ENCODE peak calls at places on chromosomes 13 and 19, in six cellular contexts. V, J, D, S, G and O are unnamed samples.
A peak's percentile ranks its signal among the peaks of the same experiment; 100 is the strongest.

GRCh38 chr19:5774921-5775320 is 9.6 kb downstream of the PRR22 start:
- DNase-seq in J (no peak), V (no peak), D (no peak), S (no peak), G (no peak), O (no peak)

GRCh38 chr19:47315125-47315821 is 5.6 kb downstream of the C5AR1 start:
- DNase-seq in V (no peak), G (peak; percentile 79), D (no peak), J (no peak), S (peak; percentile 97), O (no peak)

GRCh38 chr13:40987606-40988280 is 31.4 kb downstream of the ELF1 start:
- DNase-seq in J (no peak), D (no peak), G (no peak), V (no peak), S (no peak), O (no peak)

GRCh38 chr13:106989866-106990265 is 421.9 kb upstream of the ARGLU1 start:
- DNase-seq in S (no peak), V (no peak), D (no peak), G (no peak), J (no peak), O (no peak)

GRCh38 chr19:48400018-48400742 is 6.7 kb downstream of the GRIN2D start:
- DNase-seq in S (peak; percentile 50), J (peak; percentile 77), V (no peak), D (no peak), G (peak; percentile 73), O (no peak)

GRCh38 chr19:12095111-12095790 is 30.7 kb downstream of the ZNF844 start:
- DNase-seq in S (no peak), J (no peak), D (no peak), G (no peak), V (no peak), O (no peak)

GRCh38 chr13:31209172-31209818 is 9.5 kb downstream of the B3GLCT start:
- DNase-seq in J (no peak), G (no peak), S (no peak), V (no peak), D (no peak), O (no peak)

GRCh38 chr13:50991624-50992610 is 82.3 kb downstream of the RNASEH2B start:
- DNase-seq in J (no peak), V (peak; percentile 26), S (no peak), D (peak; percentile 23), G (no peak), O (peak; percentile 20)

GRCh38 chr19:35846038-35846668 is 6.2 kb downstream of the NPHS1 start:
- DNase-seq in J (no peak), V (no peak), G (no peak), D (no peak), S (no peak), O (no peak)

GRCh38 chr13:38636106-38636505 is 50.8 kb upstream of the FREM2 start:
- DNase-seq in V (no peak), D (no peak), J (no peak), G (no peak), S (no peak), O (no peak)

GRCh38 chr13:101018720-101019119 is 344.1 kb upstream of the TMTC4 start:
- DNase-seq in G (no peak), S (no peak), D (no peak), V (no peak), J (no peak), O (no peak)

GRCh38 chr13:33281951-33282595 is 3.5 kb downstream of the STARD13 start:
- DNase-seq in D (no peak), G (no peak), J (no peak), S (no peak), V (no peak), O (no peak)

GRCh38 chr19:19120308-19121156 is 17.7 kb downstream of the TMEM161A start:
- DNase-seq in J (peak; percentile 99), S (peak; percentile 35), G (peak; percentile 99), D (no peak), V (no peak), O (no peak)

GRCh38 chr13:26050568-26051230 is 1.1 kb downstream of the SHISA2 start:
- DNase-seq in S (no peak), G (no peak), V (no peak), J (no peak), D (no peak), O (no peak)

GRCh38 chr19:55256562-55257460 is 2.0 kb downstream of the PPP6R1 start:
- DNase-seq in J (no peak), G (no peak), V (no peak), S (peak; percentile 74), D (no peak), O (no peak)

GRCh38 chr13:85969331-85969730 is 170.1 kb upstream of the SLITRK6 start:
- DNase-seq in G (no peak), D (no peak), V (no peak), J (no peak), S (no peak), O (no peak)

GRCh38 chr13:85974604-85975366 is 175.6 kb upstream of the SLITRK6 start:
- DNase-seq in J (no peak), D (no peak), S (no peak), V (no peak), G (no peak), O (no peak)

GRCh38 chr13:85970727-85971126 is 171.5 kb upstream of the SLITRK6 start:
- DNase-seq in G (no peak), V (no peak), S (no peak), D (no peak), J (no peak), O (no peak)
- TF ChIP-seq TAF1 in G (no peak), V (no peak), S (no peak), D (no peak), J (no peak), O (no peak)

GRCh38 chr19:41226053-41226873 is 7.2 kb downstream of the AXL start:
- DNase-seq in S (peak; percentile 68), V (no peak), D (no peak), G (peak; percentile 93), J (no peak), O (no peak)
- TF ChIP-seq POLR2A in S (peak; percentile 77), V (no peak), D (no peak), G (no peak), J (peak; percentile 63), O (no peak)

DNA sequence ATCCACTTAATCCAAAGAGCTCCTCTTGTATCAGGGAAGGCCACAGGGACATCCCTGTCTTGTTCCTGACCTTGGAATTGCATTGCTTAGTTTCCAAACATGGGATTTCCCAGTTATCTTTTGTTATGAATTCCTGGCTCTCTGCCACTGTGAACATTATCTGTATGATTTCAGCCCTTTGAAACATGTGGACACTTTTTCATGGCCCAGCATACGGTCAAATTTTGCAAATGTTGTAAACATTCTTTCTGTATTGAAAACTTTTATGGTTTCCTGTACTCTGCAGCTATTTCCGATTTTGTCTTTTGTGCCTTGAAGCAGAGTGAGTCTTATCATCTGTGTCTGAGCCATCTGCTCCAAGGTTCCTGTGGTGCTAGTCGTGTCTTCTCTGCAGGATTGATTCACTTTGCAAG is 4.5 kb upstream of the CFAP97D2 start:
- DNase-seq in J (no peak), D (no peak), S (no peak), V (no peak), G (no peak), O (no peak)
- TF ChIP-seq TAF1 in J (no peak), D (no peak), S (no peak), V (no peak), G (no peak), O (no peak)

DNA sequence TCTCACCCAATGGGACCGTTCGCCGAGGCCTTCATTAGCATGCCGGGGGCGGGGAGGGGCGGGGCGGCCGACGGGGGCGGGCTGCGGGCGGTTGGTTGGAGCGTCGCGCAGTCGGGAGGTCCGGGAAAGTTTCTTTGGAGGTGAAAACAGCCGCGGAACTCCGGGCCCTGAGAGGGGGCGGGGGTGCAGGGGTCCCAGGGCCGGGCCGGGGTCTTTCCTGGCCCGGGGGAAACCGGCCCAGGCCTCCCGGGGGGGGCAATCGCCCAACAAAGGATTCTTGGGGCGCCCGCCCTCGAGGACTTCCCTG is at the start of gene HMG20B:
- DNase-seq in G (no peak), S (no peak), V (no peak), D (no peak), J (no peak), O (no peak)
- TF ChIP-seq POLR2A in G (no peak), S (no peak), V (no peak), D (peak; percentile 31), J (peak; percentile 17), O (no peak)

GRCh38 chr19:16327911-16328823 is 3.5 kb downstream of the KLF2 start:
- DNase-seq in J (no peak), G (no peak), D (no peak), V (no peak), S (no peak), O (no peak)
- TF ChIP-seq TAF1 in J (no peak), G (no peak), D (no peak), V (no peak), S (no peak), O (no peak)

GRCh38 chr19:41306394-41306793 is 3.6 kb upstream of the CCDC97 start:
- DNase-seq in G (no peak), V (no peak), D (no peak), S (no peak), J (no peak), O (no peak)
- TF ChIP-seq POLR2A in G (no peak), V (no peak), D (no peak), S (no peak), J (no peak), O (no peak)

GRCh38 chr13:42753697-42754096 is 27.7 kb upstream of the FAM216B start:
- DNase-seq in V (no peak), S (no peak), J (no peak), D (no peak), G (no peak), O (no peak)

GRCh38 chr13:42757678-42758420 is 23.5 kb upstream of the FAM216B start:
- DNase-seq in G (no peak), V (no peak), J (no peak), D (no peak), S (no peak), O (no peak)

GRCh38 chr13:42752731-42753130 is 28.7 kb upstream of the FAM216B start:
- DNase-seq in G (no peak), S (no peak), D (no peak), V (no peak), J (no peak), O (no peak)

GRCh38 chr13:42751693-42752092 is 29.7 kb upstream of the FAM216B start:
- DNase-seq in D (peak; percentile 4), V (no peak), J (no peak), S (no peak), G (no peak), O (no peak)

DNA sequence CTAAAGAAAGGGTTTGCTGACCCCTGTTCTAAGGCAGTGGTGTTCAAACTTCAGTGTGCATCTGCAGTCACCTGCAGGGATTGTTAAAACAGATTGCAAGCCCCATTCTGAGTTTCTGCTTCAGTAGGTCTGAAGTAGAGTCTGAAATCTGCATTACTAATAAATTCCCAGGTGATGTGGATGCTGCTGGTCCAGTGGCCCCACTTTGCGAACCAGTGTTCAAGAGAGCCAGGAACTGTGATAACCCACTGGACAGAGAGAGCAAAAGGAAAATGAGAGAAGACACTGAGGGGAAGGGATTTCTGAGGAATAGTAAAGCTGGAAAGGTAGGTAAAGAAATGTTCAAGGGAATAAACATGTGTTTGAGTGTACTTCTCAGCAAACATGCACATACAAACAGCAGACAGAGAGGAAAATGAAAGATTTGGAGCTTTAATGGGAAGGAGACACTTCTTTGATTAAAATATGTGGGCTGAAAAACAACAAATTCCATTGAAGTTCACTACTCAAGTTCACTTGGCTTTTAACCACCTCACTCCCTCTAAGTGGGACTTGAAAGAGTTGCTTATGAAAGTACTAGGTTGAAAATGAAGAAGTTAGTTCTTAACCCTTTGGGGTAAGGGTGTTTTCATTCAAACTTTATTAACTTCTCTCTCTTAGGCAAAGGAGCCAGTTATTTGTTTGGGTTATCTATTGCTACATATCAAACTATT is 26.4 kb upstream of the FAM216B start:
- DNase-seq in V (no peak), D (no peak), J (no peak), G (no peak), S (no peak), O (no peak)
- TF ChIP-seq TAF1 in V (no peak), D (no peak), J (no peak), G (no peak), S (no peak), O (no peak)